ENCODE peak calls at places on chromosomes 1 and 21, in six cellular contexts. M is HEK293T; O is activated CD4-positive, alpha-beta T cell treated with anti-CD3 and anti-CD28 coated beads for 36 hours; K is right lobe of liver; E is stomach; S is activated CD8-positive, alpha-beta memory T cell treated with anti-CD3 and anti-CD28 coated beads for 1 hour. B is an unnamed sample.
A peak's percentile ranks its signal among the peaks of the same experiment; 100 is the strongest.

GRCh38 chr1:159746676-159747075 is 32.3 kb upstream of the CRP start:
- DNase-seq in M (no peak), S (no peak), K (no peak), O (no peak), E (no peak), B (no peak)

GRCh38 chr1:219478811-219479210 is 134.1 kb downstream of the ZC3H11B start:
- DNase-seq in O (no peak), M (no peak), S (no peak), E (no peak), K (no peak), B (no peak)

GRCh38 chr1:79235221-79236002 is 228.9 kb upstream of the ADGRL4 start:
- DNase-seq in E (no peak), O (no peak), K (no peak), S (no peak), M (no peak), B (no peak)

GRCh38 chr1:1178794-1179331 is 5.2 kb downstream of the TTLL10 start:
- DNase-seq in M (no peak), K (peak; percentile 50), S (no peak), O (no peak), E (no peak), B (no peak)

GRCh38 chr1:155960081-155960745 is 18.1 kb downstream of the ARHGEF2 start:
- DNase-seq in M (no peak), S (no peak), K (no peak), O (no peak), E (no peak), B (no peak)

GRCh38 chr1:201190005-201190404 is 619 bp upstream of the IGFN1 start:
- DNase-seq in K (no peak), O (no peak), S (no peak), E (no peak), M (no peak), B (no peak)

GRCh38 chr1:117753652-117754051 is 147.8 kb downstream of the TENT5C start:
- DNase-seq in M (no peak), O (no peak), S (no peak), E (no peak), K (no peak), B (no peak)

GRCh38 chr1:184267747-184268146 is 119.1 kb upstream of the C1orf21 start:
- DNase-seq in E (no peak), O (no peak), S (no peak), M (no peak), K (no peak), B (no peak)

GRCh38 chr1:112533029-112533428 is 24.3 kb downstream of the WNT2B start:
- DNase-seq in M (no peak), K (no peak), O (no peak), S (no peak), E (no peak), B (no peak)

GRCh38 chr1:152458384-152459185 is 44.5 kb upstream of the CRNN start:
- DNase-seq in S (peak; percentile 54), K (peak; percentile 72), E (peak; percentile 84), M (peak; percentile 75), O (peak; percentile 88), B (peak; percentile 86)

GRCh38 chr1:28927442-28928305 is 13.3 kb downstream of the EPB41 start:
- DNase-seq in E (no peak), K (no peak), S (no peak), M (no peak), O (no peak), B (peak; percentile 51)

GRCh38 chr1:223429313-223429731 is 36.1 kb downstream of the CCDC185 start:
- DNase-seq in S (no peak), E (no peak), O (no peak), M (no peak), K (no peak), B (no peak)

GRCh38 chr1:89557954-89558353 is 33.3 kb downstream of the LRRC8B start:
- DNase-seq in O (peak; percentile 47), M (no peak), S (no peak), E (no peak), K (no peak), B (no peak)

GRCh38 chr21:41973861-41974751 is 20.3 kb upstream of the C2CD2 start:
- DNase-seq in K (no peak), E (peak; percentile 22), M (peak; percentile 41), S (no peak), O (peak; percentile 27), B (no peak)

B was measured in NCI-H460.